ENCODE peak calls at places on chromosomes 6 and 20, in six cellular contexts. T is IMR-90, H is mammary epithelial cell, E is upper lobe of right lung, I is coronary artery, B is mucosa of descending colon. P is an unnamed sample.

GRCh38 chr6:142886431-142887170 is 58.4 kb downstream of the HIVEP2 start:
- DNase-seq in I (no peak), B (no peak), E (no peak), H (peak; percentile 54), T (peak; percentile 69), P (no peak)

GRCh38 chr6:116115781-116116180 is 10.2 kb downstream of the COL10A1 start:
- DNase-seq in H (no peak), E (no peak), T (no peak), B (no peak), I (no peak), P (no peak)

GRCh38 chr20:51121901-51122412 is 99.0 kb upstream of the KCNG1 start:
- DNase-seq in H (peak; percentile 62), E (no peak), I (no peak), T (peak; percentile 52), B (no peak), P (peak; percentile 5)

GRCh38 chr6:166944666-166945256 is 11.6 kb downstream of the RNASET2 start:
- DNase-seq in E (no peak), B (no peak), H (no peak), T (no peak), I (peak; percentile 36), P (no peak)

GRCh38 chr6:108589244-108589730 is 28.6 kb downstream of the FOXO3 start:
- DNase-seq in I (peak; percentile 93), E (peak; percentile 85), T (peak; percentile 63), B (peak; percentile 75), H (peak; percentile 95), P (no peak)

GRCh38 chr20:59002388-59002787 is 4.7 kb downstream of the CTSZ start:
- DNase-seq in I (no peak), H (no peak), B (no peak), T (no peak), E (no peak), P (no peak)

GRCh38 chr6:4910060-4910746 is 93.6 kb downstream of the RPP40 start:
- DNase-seq in E (no peak), I (no peak), B (no peak), H (no peak), T (no peak), P (no peak)

GRCh38 chr6:157074969-157075368 is 248.3 kb downstream of the TMEM242 start:
- DNase-seq in B (no peak), H (no peak), T (no peak), I (no peak), E (no peak), P (no peak)

GRCh38 chr6:110629153-110629552 is 152.7 kb upstream of the SLC22A16 start:
- DNase-seq in B (no peak), T (no peak), I (no peak), H (no peak), E (no peak), P (no peak)

GRCh38 chr20:24820345-24820744 is 128.7 kb upstream of the CST7 start:
- DNase-seq in B (no peak), H (no peak), E (peak; percentile 19), I (no peak), T (no peak), P (no peak)

GRCh38 chr6:26056583-26057350 is 30.5 kb upstream of the HFE start:
- DNase-seq in H (peak; percentile 27), I (no peak), E (no peak), B (peak; percentile 55), T (peak; percentile 11), P (no peak)

GRCh38 chr6:1917628-1918371 is 308.1 kb downstream of the FOXC1 start:
- DNase-seq in B (no peak), H (peak; percentile 95), E (no peak), I (no peak), T (peak; percentile 91), P (peak; percentile 45)

GRCh38 chr20:46000571-46001145 is 8.1 kb upstream of the MMP9 start:
- DNase-seq in H (no peak), B (no peak), I (no peak), E (no peak), T (no peak), P (no peak)

GRCh38 chr20:62088258-62089127 is 22.8 kb upstream of the TAF4 start:
- DNase-seq in E (no peak), H (peak; percentile 78), B (no peak), T (peak; percentile 99), I (no peak), P (no peak)

GRCh38 chr6:119346450-119346849 is 3.1 kb downstream of the MAN1A1 start:
- DNase-seq in I (no peak), E (no peak), B (no peak), H (no peak), T (no peak), P (no peak)

GRCh38 chr6:155050311-155050710 is 55.2 kb downstream of the TIAM2 start:
- DNase-seq in I (no peak), H (peak; percentile 30), E (no peak), B (no peak), T (peak; percentile 47), P (no peak)

GRCh38 chr6:53410508-53411258 is 61.9 kb upstream of the ELOVL5 start:
- DNase-seq in E (peak; percentile 73), H (peak; percentile 13), T (peak; percentile 33), I (no peak), B (peak; percentile 48), P (no peak)

GRCh38 chr6:124119591-124119990 is 315.9 kb downstream of the NKAIN2 start:
- DNase-seq in H (no peak), E (no peak), T (no peak), I (no peak), B (no peak), P (no peak)

GRCh38 chr20:14744723-14745122 is 407.3 kb upstream of the FLRT3 start:
- DNase-seq in T (no peak), E (no peak), I (no peak), B (no peak), H (no peak), P (no peak)

GRCh38 chr20:562232-562897 is 18.8 kb upstream of the CSNK2A1 start:
- DNase-seq in T (no peak), H (no peak), E (no peak), I (no peak), B (no peak), P (no peak)

GRCh38 chr20:51456511-51457280 is 85.8 kb downstream of the NFATC2 start:
- DNase-seq in B (peak; percentile 93), E (peak; percentile 96), H (peak; percentile 96), T (peak; percentile 95), I (peak; percentile 97), P (peak; percentile 79)

GRCh38 chr6:163751032-163751525 is 336.6 kb downstream of the QKI start:
- DNase-seq in B (no peak), I (no peak), H (peak; percentile 12), E (peak; percentile 77), T (no peak), P (no peak)

GRCh38 chr6:146915671-146916127 is 288.5 kb upstream of the STXBP5 start:
- DNase-seq in T (peak; percentile 72), E (no peak), B (no peak), I (no peak), H (peak; percentile 67), P (no peak)

GRCh38 chr6:143536461-143536865 is 24.9 kb upstream of the FUCA2 start:
- DNase-seq in I (no peak), T (peak; percentile 33), E (peak; percentile 83), H (peak; percentile 45), B (peak; percentile 77), P (no peak)

GRCh38 chr20:41003143-41003932 is 25.3 kb upstream of the TOP1 start:
- DNase-seq in E (peak; percentile 75), H (peak; percentile 99), T (peak; percentile 99), B (peak; percentile 67), I (no peak), P (peak; percentile 76)

GRCh38 chr6:148242180-148242579 is 100.5 kb upstream of the SASH1 start:
- DNase-seq in I (no peak), T (no peak), B (no peak), H (no peak), E (no peak), P (no peak)

GRCh38 chr6:17986656-17987575 is 519 bp downstream of the KIF13A start:
- DNase-seq in T (peak; percentile 39), H (peak; percentile 48), I (peak; percentile 86), E (peak; percentile 85), B (peak; percentile 74), P (no peak)

GRCh38 chr6:14059791-14060436 is 57.7 kb upstream of the CD83 start:
- DNase-seq in H (peak; percentile 79), I (no peak), E (no peak), B (peak; percentile 29), T (no peak), P (no peak)

GRCh38 chr6:11094411-11094851 is 797 bp downstream of the SMIM13 start:
- DNase-seq in I (peak; percentile 76), T (peak; percentile 45), B (peak; percentile 73), H (peak; percentile 64), E (peak; percentile 71), P (no peak)

GRCh38 chr6:170006524-170007467 is 255.4 kb downstream of the ERMARD start:
- DNase-seq in B (no peak), E (peak; percentile 61), I (no peak), T (no peak), H (no peak), P (no peak)
- H3K4me3 ChIP-seq in B (no peak overlapping the region), E (no peak overlapping the region), I (no peak overlapping the region), T (no peak overlapping the region), H (no peak overlapping the region), P (no peak overlapping the region)

DNA sequence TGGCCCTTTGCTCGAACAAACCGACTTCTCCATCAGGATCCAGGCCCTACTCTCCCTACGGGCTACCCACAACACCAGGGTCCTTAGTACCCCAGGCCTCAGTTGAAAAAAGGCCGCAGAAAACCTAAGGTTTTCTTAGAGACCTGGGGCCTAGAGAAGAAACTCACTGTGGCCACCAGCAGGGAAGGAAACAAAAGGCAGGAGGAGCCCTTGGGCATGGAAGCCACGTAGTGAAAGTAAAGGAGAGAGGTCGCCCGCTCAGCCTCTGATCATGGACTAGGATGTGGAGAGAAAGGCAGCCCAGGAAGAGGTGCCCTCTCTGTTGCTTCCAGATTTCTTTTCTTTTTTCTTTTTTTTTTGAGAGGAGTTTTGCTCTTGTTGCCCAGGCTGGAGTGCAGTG is 31.5 kb downstream of the CPNE5 start:
- DNase-seq in E (no peak), T (no peak), H (no peak), I (no peak), B (no peak), P (no peak)
- TF ChIP-seq CTCF in E (no peak), T (no peak), H (no peak), I (no peak), B (no peak), P (no peak)

GRCh38 chr20:16929756-16930155 is 181.6 kb downstream of the OTOR start:
- DNase-seq in T (peak; percentile 59), B (no peak), H (peak; percentile 9), E (no peak), I (no peak), P (no peak)

GRCh38 chr20:16930656-16931055 is 182.5 kb downstream of the OTOR start:
- DNase-seq in B (no peak), E (no peak), T (no peak), H (no peak), I (no peak), P (no peak)

GRCh38 chr20:16922834-16923233 is 174.7 kb downstream of the OTOR start:
- DNase-seq in I (no peak), B (no peak), H (peak; percentile 52), T (peak; percentile 95), E (no peak), P (peak; percentile 89)

GRCh38 chr20:16927031-16927430 is 178.9 kb downstream of the OTOR start:
- DNase-seq in I (no peak), B (no peak), T (no peak), H (no peak), E (no peak), P (no peak)

GRCh38 chr20:16926626-16927025 is 178.5 kb downstream of the OTOR start:
- DNase-seq in T (no peak), H (no peak), E (no peak), B (no peak), I (no peak), P (no peak)
- H3K4me3 ChIP-seq in T (no peak overlapping the region), H (no peak overlapping the region), E (no peak overlapping the region), B (no peak overlapping the region), I (no peak overlapping the region), P (no peak overlapping the region)

GRCh38 chr20:44966030-44966961 is at the start of gene STK4:
- DNase-seq in H (peak; percentile 92), E (peak; percentile 97), B (peak; percentile 98), T (peak; percentile 87), I (peak; percentile 97), P (no peak)
- TF ChIP-seq CTCF in H (peak; percentile 58), E (peak; percentile 52), B (peak; percentile 36), T (peak; percentile 54), I (peak; percentile 30), P (peak; percentile 71)

P was measured in AG04449.